ENCODE peak calls at places on chromosomes 13 and 19, in five cellular contexts. J is CD8-positive, alpha-beta T cell; K is heart left ventricle; Q is psoas muscle; S is nucleus accumbens. E is an unnamed sample.

GRCh38 chr19:30525383-30525782 is 153.2 kb downstream of the ZNF536 start:
- DNase-seq in J (no peak), K (no peak), Q (no peak), S (no peak), E (no peak)

GRCh38 chr19:39310558-39311311 is 9.9 kb downstream of the LRFN1 start:
- DNase-seq in J (no peak), K (no peak), Q (no peak), S (no peak), E (no peak)

GRCh38 chr19:5394907-5395505 is 54.4 kb upstream of the PTPRS start:
- DNase-seq in J (no peak), K (no peak), Q (no peak), S (no peak), E (no peak)

GRCh38 chr13:100394005-100394695 is 194.4 kb downstream of the GGACT start:
- DNase-seq in J (no peak), K (no peak), Q (no peak), S (no peak), E (no peak)

GRCh38 chr19:29062486-29063435 is 150.2 kb downstream of the UQCRFS1 start:
- DNase-seq in J (no peak), K (no peak), Q (no peak), S (no peak), E (no peak)

GRCh38 chr19:47272448-47273312 is 2.0 kb upstream of the INAFM1 start:
- DNase-seq in J (peak), K (peak), Q (peak), S (peak), E (no peak)

GRCh38 chr13:45180303-45180702 is 20.5 kb downstream of the KCTD4 start:
- DNase-seq in J (no peak), K (no peak), Q (no peak), S (no peak), E (no peak)

GRCh38 chr19:2478324-2478755 is 2.4 kb downstream of the GADD45B start:
- DNase-seq in J (peak), K (peak), Q (peak), S (no peak), E (peak)

E was measured in upper lobe of left lung.